ENCODE peak calls at places on chromosomes 2 and 18, in eight cellular contexts. U is stimulated activated CD4-positive, alpha-beta T cell treated with anti-CD3 and anti-CD28 coated beads, Interleukin-15, amount 100 ng/mL, for 24 hours; H is fibroblast of gingiva; F is OCI-LY7; T is C1 segment of cervical spinal cord; J is NCI-H1105 treated with DMSO at 0.1 percent for 48 hours; Z is activated naive CD4-positive, alpha-beta T cell treated with Interleukin-2 at 50 U/mL for 16 hours; L is left ventricle myocardium superior. X is an unnamed sample.

GRCh38 chr2:73063909-73064875 is 7.3 kb downstream of the SFXN5 start:
- DNase-seq in F (no peak), L (no peak), J (no peak), Z (no peak), T (no peak), U (no peak), H (peak), X (no peak)

GRCh38 chr18:79510731-79511141 is 115.0 kb downstream of the NFATC1 start:
- DNase-seq in T (no peak), L (peak), F (no peak), H (no peak), U (peak), J (no peak), Z (no peak), X (no peak)

GRCh38 chr2:190841707-190842505 is 38.7 kb upstream of the GLS start:
- DNase-seq in F (no peak), J (no peak), T (no peak), L (no peak), H (peak), U (no peak), Z (no peak), X (no peak)

GRCh38 chr2:95159690-95160449 is at the start of gene ZNF514:
- DNase-seq in H (peak), T (peak), Z (peak), U (peak), J (peak), L (peak), F (peak), X (peak)

GRCh38 chr2:71101656-71102055 is 28.4 kb downstream of the MCEE start:
- DNase-seq in U (no peak), T (no peak), Z (no peak), L (no peak), F (no peak), H (peak), J (no peak), X (no peak)

GRCh38 chr18:38422216-38422615 is 856.6 kb upstream of the CELF4 start:
- DNase-seq in H (no peak), T (no peak), U (no peak), Z (no peak), L (no peak), F (no peak), J (no peak), X (no peak)

GRCh38 chr2:41854227-41854626 is 193.6 kb upstream of the PKDCC start:
- DNase-seq in F (no peak), Z (no peak), L (no peak), T (no peak), U (peak), J (no peak), H (no peak), X (no peak)

GRCh38 chr2:230224458-230224857 is 1.1 kb upstream of the SP140 start:
- DNase-seq in U (no peak), L (no peak), T (no peak), J (no peak), F (no peak), H (no peak), Z (no peak), X (no peak)

GRCh38 chr18:22558945-22559385 is 141.2 kb upstream of the CTAGE1 start:
- DNase-seq in Z (no peak), U (no peak), L (peak), H (no peak), J (no peak), F (no peak), T (no peak), X (no peak)